ENCODE peak calls at places on chromosomes 1 and 21, in seven cellular contexts. T is OCI-M1; V is nucleus accumbens; C is HS-5; F is hepatic stellate cell; N is stimulated activated CD4-positive, alpha-beta T cell treated with anti-CD3 and anti-CD28 coated beads, Interleukin-4, amount 100 ng/mL, for 24 hours; P is anterior cingulate cortex. M is an unnamed sample.

GRCh38 chr21:45651921-45652320 is 8.4 kb downstream of the PCBP3 start:
- DNase-seq in T (no peak), V (no peak), C (no peak), F (no peak), N (no peak), P (no peak), M (no peak)

GRCh38 chr1:44674113-44675000 is at the start of the genes ARMH1 and TMEM53:
- DNase-seq in T (peak), V (peak), C (peak), F (peak), N (peak), P (peak), M (peak)

GRCh38 chr1:193339396-193339795 is 153.0 kb upstream of the B3GALT2 start:
- DNase-seq in T (no peak), V (no peak), C (no peak), F (no peak), N (no peak), P (no peak), M (no peak)

GRCh38 chr1:196860323-196860884 is 27.4 kb upstream of the CFHR4 start:
- DNase-seq in T (no peak), V (no peak), C (no peak), F (no peak), N (no peak), P (no peak), M (no peak)

GRCh38 chr1:164764333-164764732 is 205.3 kb downstream of the PBX1 start:
- DNase-seq in T (no peak), V (no peak), C (no peak), F (no peak), N (no peak), P (no peak), M (no peak)

GRCh38 chr1:40799351-40799867 is 15.8 kb downstream of the KCNQ4 start:
- DNase-seq in T (peak), V (no peak), C (no peak), F (no peak), N (no peak), P (no peak), M (no peak)

GRCh38 chr1:204446413-204447111 is 34.9 kb upstream of the PPP1R15B start:
- DNase-seq in T (peak), V (peak), C (no peak), F (peak), N (peak), P (peak), M (peak)

GRCh38 chr1:211326528-211327340 is at the start of gene TRAF5:
- DNase-seq in T (peak), V (no peak), C (no peak), F (peak), N (peak), P (peak), M (no peak)

GRCh38 chr1:20477355-20478071 is 8.5 kb downstream of the CAMK2N1 start:
- DNase-seq in T (no peak), V (no peak), C (no peak), F (no peak), N (no peak), P (no peak), M (no peak)

M was measured in NCI-H2029 treated with DMSO at 0.1 percent for 48 hours.